ENCODE peak calls at places on chromosome 11, in four cellular contexts. H, E, Z and J are unnamed samples.

GRCh38 chr11:17802491-17802890 is 67.9 kb downstream of the KCNC1 start:
- DNase-seq in H (no peak), E (no peak), Z (no peak), J (no peak)

GRCh38 chr11:124961972-124962609 is 8.1 kb downstream of the CCDC15 start:
- DNase-seq in H (peak), E (peak), Z (peak), J (no peak)

GRCh38 chr11:79415411-79415810 is 25.4 kb downstream of the TENM4 start:
- DNase-seq in H (no peak), E (no peak), Z (no peak), J (no peak)

GRCh38 chr11:64787526-64788320 is 9.4 kb upstream of the SF1 start:
- DNase-seq in H (no peak), E (peak), Z (peak), J (peak)

GRCh38 chr11:5366856-5367255 is 15.5 kb downstream of the OR51B6 start:
- DNase-seq in H (no peak), E (no peak), Z (no peak), J (no peak)

GRCh38 chr11:117946196-117946841 is 17.1 kb upstream of the TMPRSS13 start:
- DNase-seq in H (no peak), E (no peak), Z (no peak), J (no peak)

GRCh38 chr11:27717377-27717776 is 17.1 kb upstream of the BDNF start:
- DNase-seq in H (no peak), E (no peak), Z (no peak), J (no peak)

GRCh38 chr11:6705905-6706535 is 22.9 kb upstream of the MRPL17 start:
- DNase-seq in H (no peak), E (peak), Z (peak), J (no peak)

GRCh38 chr11:63845305-63845704 is 6.4 kb downstream of the MARK2 start:
- DNase-seq in H (no peak), E (peak), Z (peak), J (no peak)

GRCh38 chr11:106695506-106695905 is 322.8 kb downstream of the GUCY1A2 start:
- DNase-seq in H (no peak), E (no peak), Z (no peak), J (no peak)

GRCh38 chr11:132342408-132342807 is 972.0 kb downstream of the NTM start:
- DNase-seq in H (no peak), E (no peak), Z (no peak), J (no peak)

GRCh38 chr11:72238492-72239295 is 5.3 kb downstream of the PHOX2A start:
- DNase-seq in H (no peak), E (no peak), Z (no peak), J (no peak)

GRCh38 chr11:67373916-67374570 is 645 bp upstream of the CLCF1 start:
- DNase-seq in H (no peak), E (peak), Z (peak), J (peak)

GRCh38 chr11:117827521-117828511 is 3.3 kb upstream of the FXYD2 start:
- DNase-seq in H (no peak), E (no peak), Z (no peak), J (no peak)

GRCh38 chr11:115528217-115528616 is 24.0 kb upstream of the CADM1 start:
- DNase-seq in H (no peak), E (no peak), Z (no peak), J (no peak)

GRCh38 chr11:47592970-47593369 is 1.2 kb downstream of the C1QTNF4 start:
- DNase-seq in H (no peak), E (no peak), Z (no peak), J (no peak)

DNA sequence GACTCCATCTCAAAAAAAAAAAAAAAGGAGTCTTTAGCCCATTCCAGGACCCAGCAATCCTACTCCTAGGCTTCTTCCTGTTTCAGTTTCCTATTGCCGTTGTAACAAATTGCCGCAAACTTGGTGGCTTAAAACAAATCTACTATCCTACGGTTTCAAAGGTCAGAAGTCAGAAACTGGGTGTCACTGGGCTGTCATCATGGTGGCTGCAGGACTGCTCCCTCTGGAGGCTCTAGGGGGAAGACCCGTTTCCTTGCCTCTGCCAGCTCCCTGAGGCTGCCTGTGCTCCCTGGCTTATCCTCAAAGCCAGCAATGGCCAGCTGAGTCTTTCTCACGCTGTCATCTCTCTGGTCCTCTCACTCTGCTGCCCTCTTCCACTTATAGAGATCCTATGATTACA is 8.7 kb upstream of the DAGLA start:
- DNase-seq in H (no peak), E (peak), Z (peak), J (no peak)
- TF ChIP-seq YY1 in H (peak), E (peak), Z (peak), J (peak)

DNA sequence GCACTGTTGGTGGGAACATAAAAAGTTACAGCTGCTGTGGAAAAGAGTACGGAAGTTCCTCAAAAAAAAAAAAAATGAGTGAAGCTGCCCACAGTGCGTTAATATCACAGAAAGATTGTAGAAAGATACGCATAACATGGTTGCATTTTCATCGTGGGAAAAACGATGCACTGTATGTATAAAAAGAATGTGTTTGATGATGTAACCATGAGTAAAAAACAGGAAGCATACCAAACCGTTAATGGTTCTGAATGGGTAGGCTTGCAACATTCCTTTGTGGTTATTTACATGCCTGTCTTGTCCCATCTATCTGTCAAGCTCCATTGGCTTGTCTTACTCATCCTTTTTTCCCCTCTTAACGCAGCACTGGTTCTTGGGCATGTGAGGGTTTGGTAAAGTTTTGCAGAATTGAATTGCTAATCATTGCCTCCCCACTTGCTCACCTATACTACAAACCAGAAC is 33.8 kb upstream of the DKK3 start:
- DNase-seq in H (no peak), E (no peak), Z (peak), J (no peak)
- TF ChIP-seq CBX5 in H (no peak), E (no peak), Z (no peak), J (no peak)

DNA sequence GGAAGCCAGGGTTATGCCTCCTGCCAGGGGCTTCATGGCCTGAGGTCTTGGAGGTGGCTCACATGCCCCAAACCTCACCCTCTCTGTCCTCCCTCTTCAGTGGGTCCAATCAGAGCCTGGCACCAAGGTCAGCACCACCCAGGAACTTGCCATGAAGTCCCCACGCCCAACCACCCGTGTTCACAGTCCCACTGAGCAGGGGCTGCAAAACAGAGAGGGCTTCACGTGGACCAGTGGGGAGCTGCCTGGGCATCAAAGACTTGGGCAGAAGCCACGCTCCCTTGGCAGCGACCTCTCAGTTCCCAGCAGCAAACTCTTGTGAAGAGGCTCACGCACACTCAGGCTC is 425.8 kb upstream of the B3GAT1 start:
- DNase-seq in H (no peak), E (no peak), Z (no peak), J (peak)
- TF ChIP-seq RAD21 in H (no peak), E (no peak), Z (no peak), J (no peak)

GRCh38 chr11:84887055-84887629 is 740.0 kb downstream of the DLG2 start:
- DNase-seq in H (no peak), E (no peak), Z (no peak), J (no peak)
- TF ChIP-seq YY1 in H (no peak), E (no peak), Z (no peak), J (no peak)

DNA sequence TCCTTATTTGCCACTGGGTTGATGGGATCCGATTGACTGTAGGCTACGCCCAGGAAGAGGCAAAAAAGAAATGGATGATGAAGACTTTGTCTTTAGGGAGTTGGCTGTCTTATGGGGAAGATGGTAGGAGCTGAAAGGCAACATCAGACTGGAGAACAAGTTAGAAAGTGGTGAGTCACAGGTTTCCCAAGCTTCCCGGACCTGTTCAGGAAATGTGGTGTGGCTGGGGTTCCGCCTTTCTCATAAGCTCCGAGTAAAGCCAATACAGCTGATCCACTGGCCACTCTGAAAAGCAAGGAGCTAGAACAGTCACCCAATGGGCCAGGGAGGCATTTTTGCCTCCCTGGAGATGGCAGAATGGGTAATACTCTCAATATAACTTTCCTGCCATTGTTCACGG is 194.5 kb downstream of the SNX19 start:
- DNase-seq in H (no peak), E (no peak), Z (no peak), J (no peak)
- TF ChIP-seq CBX5 in H (no peak), E (no peak), Z (no peak), J (no peak)

DNA sequence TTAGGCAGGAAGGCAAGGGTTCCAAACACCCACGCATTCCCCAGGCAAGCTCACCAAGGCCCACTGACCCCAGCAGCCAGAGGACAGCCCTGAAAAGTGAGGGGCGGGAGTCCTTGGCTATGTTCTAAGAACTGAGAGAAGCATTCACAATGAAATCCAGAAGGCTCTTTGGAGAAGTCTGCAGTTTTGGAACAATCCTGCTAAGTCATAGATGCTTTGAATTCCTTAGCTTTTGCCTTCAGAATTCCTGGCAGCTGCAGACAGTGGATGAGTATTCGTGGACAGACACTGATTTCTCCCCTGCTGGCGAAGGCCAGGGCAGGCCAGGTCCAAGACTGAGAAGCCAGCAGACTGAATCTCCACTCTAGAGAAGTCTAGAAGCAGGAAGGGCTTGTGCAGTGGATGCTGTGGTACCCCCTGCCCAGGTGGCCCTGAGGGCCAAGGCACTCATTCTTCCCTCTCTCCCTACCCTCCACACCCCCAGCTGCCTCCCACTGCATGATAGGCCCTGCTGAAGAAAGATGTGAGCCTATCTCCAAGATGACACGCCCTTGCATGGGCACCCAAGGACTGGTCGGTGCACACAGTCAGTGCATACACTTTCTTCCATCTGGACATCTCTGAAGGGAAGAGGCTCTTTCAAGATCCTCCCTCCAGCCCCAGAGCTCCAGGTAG is 133.2 kb upstream of the TEAD1 start:
- DNase-seq in H (no peak), E (no peak), Z (no peak), J (no peak)
- TF ChIP-seq RAD21 in H (no peak), E (no peak), Z (no peak), J (no peak)

GRCh38 chr11:20035375-20035700 is 124.9 kb downstream of the DBX1 start:
- DNase-seq in H (no peak), E (no peak), Z (no peak), J (no peak)

GRCh38 chr11:20038364-20038893 is 121.8 kb downstream of the DBX1 start:
- DNase-seq in H (no peak), E (no peak), Z (no peak), J (no peak)

GRCh38 chr11:20037358-20037757 is 122.9 kb downstream of the DBX1 start:
- DNase-seq in H (no peak), E (no peak), Z (no peak), J (no peak)

GRCh38 chr11:20035701-20036601 is 124.3 kb downstream of the DBX1 start:
- DNase-seq in H (no peak), E (peak), Z (peak), J (no peak)

DNA sequence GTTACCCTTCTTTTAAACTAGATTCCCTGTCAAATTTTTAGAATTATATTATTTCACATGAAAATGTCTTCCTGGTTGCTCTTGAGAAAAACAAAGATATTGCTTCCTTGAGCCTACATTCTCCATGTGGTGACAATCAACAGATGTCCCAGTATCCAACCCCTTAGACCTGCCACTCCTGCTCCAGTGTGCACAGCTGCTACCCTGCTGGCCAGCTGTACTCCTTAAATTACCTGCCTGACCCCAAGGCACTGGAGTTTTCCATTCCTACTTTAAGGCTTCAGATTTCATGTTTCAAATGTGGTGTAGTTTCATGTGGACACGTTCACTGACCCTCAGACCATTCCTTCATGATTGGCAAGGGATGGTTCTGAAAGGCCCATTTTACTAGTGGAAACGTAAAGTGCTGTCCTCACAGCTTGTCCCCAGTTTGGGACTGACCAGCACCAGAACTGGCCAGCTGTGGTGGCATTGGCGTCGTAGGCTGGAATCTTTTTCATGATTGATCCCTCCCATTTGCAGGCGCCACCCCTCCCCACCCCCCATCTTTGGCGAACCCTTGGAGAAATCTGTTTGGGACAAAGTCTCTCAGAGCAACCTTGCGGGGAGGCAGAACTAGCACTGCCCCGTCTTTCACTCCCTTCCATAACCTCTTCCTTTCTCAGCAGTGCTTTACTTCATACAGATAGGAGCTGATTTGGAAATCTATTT is 123.5 kb downstream of the DBX1 start:
- DNase-seq in H (no peak), E (no peak), Z (no peak), J (no peak)
- TF ChIP-seq YY1 in H (no peak), E (no peak), Z (no peak), J (no peak)

DNA sequence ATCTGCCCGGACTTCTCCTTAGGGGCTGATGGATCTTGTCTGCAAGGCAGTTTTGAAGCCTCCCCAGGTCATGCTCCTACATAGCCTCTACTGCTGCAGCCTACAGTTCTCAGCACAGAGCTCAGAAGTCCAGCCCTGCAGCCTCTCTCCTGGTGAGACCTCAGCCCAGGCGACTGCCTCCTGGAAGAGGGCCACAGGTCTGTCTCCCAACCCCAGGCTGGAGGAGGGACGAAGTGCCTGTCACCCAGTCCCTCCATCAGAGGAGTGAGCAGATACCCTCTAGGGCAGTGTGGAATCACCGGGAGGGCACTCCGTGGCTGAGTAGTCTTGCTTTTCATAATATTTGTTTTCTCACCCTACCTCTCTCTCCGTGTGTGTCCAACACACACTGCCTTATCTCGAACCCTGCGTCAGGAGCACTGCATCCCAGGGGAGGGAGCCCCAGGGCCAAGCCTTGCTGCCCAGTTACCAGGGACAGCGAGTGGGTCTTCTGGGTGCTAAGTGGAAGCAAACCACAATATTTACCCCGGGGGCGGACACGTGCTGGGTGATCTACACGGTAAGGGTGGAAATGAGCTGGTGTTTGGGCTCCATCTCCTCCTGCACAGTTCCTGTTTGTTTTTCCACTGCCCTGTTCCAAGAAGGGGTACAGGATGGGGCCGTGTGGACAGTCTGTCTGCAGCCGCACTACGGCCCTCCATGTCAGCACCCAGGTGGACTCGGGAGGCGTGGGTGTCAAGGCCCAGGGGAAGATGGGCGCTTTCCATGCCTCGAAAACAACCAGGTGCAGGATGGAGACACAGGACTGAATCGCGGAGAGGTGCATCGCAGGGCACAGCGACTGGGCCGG is 133.8 kb upstream of the HSD17B12 start:
- DNase-seq in H (no peak), E (no peak), Z (no peak), J (no peak)
- TF ChIP-seq CBX5 in H (no peak), E (no peak), Z (no peak), J (no peak)

DNA sequence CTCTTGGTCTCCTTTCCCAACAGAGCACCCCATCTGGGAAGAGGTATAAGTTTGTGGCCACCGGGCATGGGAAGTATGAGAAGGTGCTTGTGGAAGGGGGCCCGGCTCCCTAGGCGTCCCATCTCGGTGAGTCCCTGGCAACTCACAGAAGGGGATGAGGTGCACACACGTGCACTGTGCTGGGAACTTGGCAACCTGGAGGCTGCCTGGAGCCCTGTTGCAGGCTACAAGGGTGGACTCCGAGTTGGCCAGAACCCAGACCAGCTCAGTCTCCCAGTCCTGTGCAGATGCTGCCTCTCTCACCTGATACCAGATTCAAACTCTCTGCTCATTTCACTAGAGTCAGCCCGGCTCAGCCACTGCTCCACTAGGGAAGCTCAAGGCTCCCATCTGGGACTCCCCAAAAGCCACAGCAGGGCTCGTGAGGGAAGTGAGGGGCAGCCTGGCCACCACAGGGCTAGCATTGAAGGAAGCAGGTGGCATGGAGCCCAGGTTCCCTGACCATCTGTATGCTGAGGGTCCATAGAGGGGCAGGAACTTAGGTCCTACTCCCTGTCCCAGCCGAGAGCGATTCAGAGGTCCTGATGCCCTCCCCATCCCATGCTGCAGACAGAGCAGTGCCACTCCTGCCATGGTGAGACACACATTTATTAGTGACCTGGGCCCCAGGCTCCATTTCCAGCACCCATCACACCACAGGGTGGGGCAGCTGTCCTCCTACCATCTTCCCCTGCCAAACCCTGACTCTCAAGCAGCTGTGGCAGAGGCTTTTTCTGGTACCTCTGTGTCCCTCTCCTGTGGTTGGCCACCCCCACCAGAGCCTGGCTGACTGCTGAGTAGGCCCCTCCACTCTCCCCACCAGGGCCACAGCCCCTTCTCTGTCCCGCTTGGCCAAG is 4.0 kb downstream of the PRR33 start:
- DNase-seq in H (no peak), E (no peak), Z (no peak), J (no peak)
- TF ChIP-seq RAD21 in H (no peak), E (no peak), Z (no peak), J (no peak)

GRCh38 chr11:10673476-10674062 is 20.0 kb downstream of the IRAG1 start:
- DNase-seq in H (no peak), E (no peak), Z (no peak), J (no peak)
- TF ChIP-seq YY1 in H (no peak), E (no peak), Z (no peak), J (no peak)